ENCODE peak calls at places on chromosome 15, in six cellular contexts. O is Right ventricle myocardium superior, G is hypothalamus, Z is iris pigment epithelial cell, F is RPMI7951, I is psoas muscle. Q is an unnamed sample.

GRCh38 chr15:72205273-72205672 is 7.7 kb upstream of the GRAMD2A start:
- DNase-seq in O (no peak), G (no peak), Z (no peak), F (no peak), I (no peak), Q (no peak)

GRCh38 chr15:84791763-84792162 is 25.4 kb upstream of the ALPK3 start:
- DNase-seq in O (no peak), G (no peak), Z (peak; percentile 20), F (no peak), I (no peak), Q (no peak)

GRCh38 chr15:78389356-78389755 is 48.7 kb upstream of the IREB2 start:
- DNase-seq in O (no peak), G (no peak), Z (no peak), F (peak; percentile 84), I (no peak), Q (no peak)

GRCh38 chr15:91252322-91252721 is 152.3 kb downstream of the SV2B start:
- DNase-seq in O (no peak), G (no peak), Z (no peak), F (no peak), I (no peak), Q (no peak)

GRCh38 chr15:39199076-39199475 is 381.8 kb upstream of the THBS1 start:
- DNase-seq in O (no peak), G (no peak), Z (no peak), F (peak; percentile 76), I (no peak), Q (no peak)

GRCh38 chr15:71746719-71747118 is 63.6 kb upstream of the NR2E3 start:
- DNase-seq in O (no peak), G (no peak), Z (no peak), F (no peak), I (no peak), Q (no peak)

GRCh38 chr15:81297580-81298575 is 26.1 kb downstream of the STARD5 start:
- DNase-seq in O (no peak), G (no peak), Z (no peak), F (no peak), I (no peak), Q (no peak)

GRCh38 chr15:68502398-68502901 is 70.5 kb upstream of the ITGA11 start:
- DNase-seq in O (no peak), G (no peak), Z (no peak), F (no peak), I (no peak), Q (no peak)

GRCh38 chr15:83199288-83199687 is 8.3 kb downstream of the HDGFL3 start:
- DNase-seq in O (no peak), G (no peak), Z (no peak), F (no peak), I (no peak), Q (no peak)

GRCh38 chr15:73996939-73997338 is 2.4 kb downstream of the PML start:
- DNase-seq in O (no peak), G (no peak), Z (peak; percentile 73), F (peak; percentile 87), I (no peak), Q (no peak)

GRCh38 chr15:74742422-74742821 is 6.2 kb upstream of the CYP1A2 start:
- DNase-seq in O (no peak), G (no peak), Z (no peak), F (no peak), I (no peak), Q (no peak)

Q was measured in central memory CD8-positive, alpha-beta T cell.